ENCODE peak calls at places on chromosomes 12 and 14, in five cellular contexts. W, S, U, X and R are unnamed samples.
A peak's percentile ranks its signal among the peaks of the same experiment; 100 is the strongest.

GRCh38 chr14:104970231-104971068 is 7.7 kb downstream of the AHNAK2 start:
- DNase-seq in X (peak; percentile 64), W (peak; percentile 39), U (peak; percentile 40), S (peak; percentile 78), R (peak; percentile 94)

GRCh38 chr12:51472984-51473383 is 48.4 kb downstream of the SLC4A8 start:
- DNase-seq in W (no peak), S (no peak), U (no peak), X (no peak), R (no peak)

GRCh38 chr12:122190842-122191668 is 8.1 kb downstream of the LRRC43 start:
- DNase-seq in S (peak; percentile 93), X (peak; percentile 84), W (no peak), U (peak; percentile 83), R (no peak)

GRCh38 chr12:120820885-120821510 is 83.2 kb downstream of the SPPL3 start:
- DNase-seq in X (no peak), W (no peak), S (no peak), U (no peak), R (no peak)

GRCh38 chr14:94974422-94974821 is 182.9 kb downstream of the DICER1 start:
- DNase-seq in W (no peak), U (no peak), S (no peak), X (no peak), R (no peak)

GRCh38 chr12:131723532-131723931 is 12.6 kb downstream of the SFSWAP start:
- DNase-seq in U (no peak), W (no peak), X (no peak), S (no peak), R (no peak)

GRCh38 chr12:103529306-103529705 is 33.5 kb upstream of the C12orf42 start:
- DNase-seq in W (no peak), X (no peak), S (no peak), U (no peak), R (no peak)

GRCh38 chr12:106051853-106052531 is 86.8 kb downstream of the NUAK1 start:
- DNase-seq in X (no peak), W (no peak), U (no peak), S (no peak), R (no peak)

GRCh38 chr12:71958056-71958455 is 19.4 kb downstream of the TPH2 start:
- DNase-seq in X (no peak), W (no peak), U (no peak), S (no peak), R (no peak)

GRCh38 chr12:1994429-1995143 is 9.7 kb downstream of the DCP1B start:
- DNase-seq in S (no peak), X (no peak), U (no peak), W (no peak), R (no peak)

GRCh38 chr14:96461950-96462798 is 40.0 kb upstream of the PAPOLA start:
- DNase-seq in U (no peak), S (no peak), W (no peak), X (peak; percentile 37), R (no peak)

GRCh38 chr12:104604070-104604994 is 147.6 kb downstream of the CHST11 start:
- DNase-seq in S (peak; percentile 95), X (peak; percentile 47), U (peak; percentile 49), W (peak; percentile 69), R (peak; percentile 85)

GRCh38 chr14:61730756-61731373 is 31.4 kb upstream of the SNAPC1 start:
- DNase-seq in X (no peak), W (no peak), S (no peak), U (no peak), R (no peak)

GRCh38 chr12:111759276-111759675 is 7.5 kb upstream of the ALDH2 start:
- DNase-seq in X (no peak), S (no peak), W (no peak), U (no peak), R (no peak)

GRCh38 chr14:23951590-23952143 is 1.9 kb upstream of the DHRS4 start:
- DNase-seq in X (no peak), U (no peak), S (no peak), W (peak; percentile 48), R (no peak)

GRCh38 chr12:46174061-46174662 is 94.7 kb downstream of the SLC38A1 start:
- DNase-seq in W (no peak), X (no peak), S (no peak), U (no peak), R (no peak)

GRCh38 chr12:1313906-1314305 is 280.5 kb downstream of the FBXL14 start:
- DNase-seq in U (no peak), S (no peak), W (no peak), X (no peak), R (no peak)

GRCh38 chr14:93113678-93114067 is 2.1 kb downstream of the ITPK1 start:
- DNase-seq in X (no peak), S (no peak), U (no peak), W (no peak), R (no peak)

GRCh38 chr12:11624126-11624525 is 25.3 kb upstream of the ETV6 start:
- DNase-seq in W (no peak), X (no peak), S (no peak), U (no peak), R (no peak)

GRCh38 chr14:103123128-103123633 is at the start of gene TNFAIP2:
- DNase-seq in S (no peak), X (peak; percentile 55), U (no peak), W (peak; percentile 50), R (no peak)

GRCh38 chr12:131552167-131552863 is 158.6 kb upstream of the SFSWAP start:
- DNase-seq in X (no peak), U (no peak), S (no peak), W (no peak), R (no peak)

GRCh38 chr12:116628989-116629388 is 69.8 kb downstream of the MAP1LC3B2 start:
- DNase-seq in U (no peak), X (no peak), S (no peak), W (no peak), R (no peak)

GRCh38 chr12:48940181-48940580 is 14.9 kb upstream of the FKBP11 start:
- DNase-seq in S (no peak), U (no peak), X (no peak), W (no peak), R (no peak)

GRCh38 chr12:96861656-96862055 is 45.4 kb upstream of the NEDD1 start:
- DNase-seq in W (no peak), S (no peak), U (no peak), X (no peak), R (no peak)

GRCh38 chr14:63157195-63157594 is 47.0 kb upstream of the RHOJ start:
- DNase-seq in X (no peak), U (no peak), S (no peak), W (no peak), R (no peak)

GRCh38 chr12:91722072-91722471 is 423.6 kb downstream of the BTG1 start:
- DNase-seq in U (no peak), S (no peak), X (no peak), W (no peak), R (no peak)

GRCh38 chr14:71113376-71113775 is 206.1 kb downstream of the PCNX1 start:
- DNase-seq in W (no peak), S (no peak), U (no peak), X (no peak), R (no peak)

GRCh38 chr14:73227812-73228781 is 9.2 kb upstream of the PAPLN start:
- DNase-seq in U (no peak), W (peak; percentile 80), X (peak; percentile 38), S (peak; percentile 92), R (no peak)

GRCh38 chr14:85549697-85550096 is 19.8 kb downstream of the FLRT2 start:
- DNase-seq in X (no peak), S (no peak), U (no peak), W (no peak), R (no peak)

GRCh38 chr14:64502476-64503183 is 1.0 kb downstream of the ZBTB25 start:
- DNase-seq in S (no peak), U (peak; percentile 43), W (no peak), X (peak; percentile 36), R (no peak)

GRCh38 chr12:129186952-129187351 is 333.7 kb downstream of the GLT1D1 start:
- DNase-seq in W (no peak), S (peak; percentile 6), U (no peak), X (no peak), R (no peak)

DNA sequence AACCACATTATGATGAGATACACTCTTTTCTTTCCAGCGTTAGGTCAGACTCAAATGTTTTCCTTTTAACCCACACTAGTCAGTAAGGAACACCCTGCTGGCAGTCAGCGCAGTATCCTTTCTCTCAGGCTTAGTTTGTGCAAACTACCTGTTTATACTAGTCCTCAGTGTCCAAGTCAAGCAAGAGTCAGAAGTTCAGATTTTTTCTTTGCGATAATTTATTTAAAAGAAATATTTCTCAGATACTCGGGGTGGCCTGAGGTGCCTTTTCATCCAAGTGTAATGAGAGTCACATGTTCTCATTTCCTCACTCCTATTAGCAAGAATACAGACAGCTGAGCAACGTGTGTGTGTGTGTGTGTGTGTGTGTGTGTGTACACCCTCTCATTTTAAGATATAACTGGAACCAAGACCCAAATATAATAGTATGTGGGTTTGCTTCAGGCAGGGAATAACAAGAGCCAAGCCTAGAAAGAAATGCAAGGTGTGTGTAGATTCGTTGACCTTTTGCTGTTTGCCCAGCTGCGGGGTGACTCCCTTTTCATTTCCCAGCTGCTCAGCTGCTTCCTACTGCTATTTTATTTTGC is 182.7 kb downstream of the KICS2 start:
- DNase-seq in S (no peak), W (no peak), X (peak; percentile 61), U (peak; percentile 64), R (no peak)
- H3K27ac ChIP-seq in S (no peak overlapping the region), W (no peak overlapping the region), X (peak overlapping the region; percentile 66), U (peak overlapping the region; percentile 70), R (no peak overlapping the region)

GRCh38 chr14:32512348-32512747 is 183.2 kb downstream of the AKAP6 start:
- DNase-seq in S (no peak), U (no peak), X (no peak), W (no peak), R (no peak)

GRCh38 chr14:32507029-32507984 is 178.2 kb downstream of the AKAP6 start:
- DNase-seq in X (no peak), S (peak; percentile 7), U (no peak), W (no peak), R (no peak)

GRCh38 chr14:32510815-32511214 is 181.7 kb downstream of the AKAP6 start:
- DNase-seq in U (no peak), W (no peak), X (no peak), S (no peak), R (no peak)

GRCh38 chr14:32508281-32508680 is 179.2 kb downstream of the AKAP6 start:
- DNase-seq in U (no peak), S (no peak), X (no peak), W (no peak), R (no peak)

GRCh38 chr14:32509632-32510187 is 180.6 kb downstream of the AKAP6 start:
- DNase-seq in W (peak; percentile 31), U (peak; percentile 30), X (peak; percentile 19), S (peak; percentile 15), R (peak; percentile 70)
- TF ChIP-seq EP300 in W (no peak), U (peak; percentile 77), X (peak; percentile 79), S (peak; percentile 76), R (peak; percentile 80)

DNA sequence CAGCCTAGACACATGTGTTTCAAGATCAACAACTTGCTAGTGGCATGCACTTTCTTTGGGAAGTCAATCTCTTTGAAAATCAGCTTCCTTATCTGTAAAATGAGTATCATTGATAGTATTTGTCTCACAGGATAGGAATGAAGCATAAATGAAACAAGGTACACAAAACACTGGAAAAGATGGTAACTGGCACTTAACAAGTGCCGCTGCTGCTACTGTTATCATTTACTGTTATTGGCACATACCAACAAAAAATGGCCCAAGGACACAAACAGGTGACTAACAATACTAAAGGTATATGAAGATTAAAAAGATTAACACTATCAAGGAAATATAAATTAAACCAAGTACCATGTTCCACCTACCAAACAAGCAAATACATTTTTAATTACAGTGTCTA is 20.9 kb downstream of the HNRNPC start:
- DNase-seq in U (no peak), X (no peak), W (no peak), S (no peak), R (no peak)
- TF ChIP-seq POLR2A in U (no peak), X (no peak), W (no peak), S (no peak), R (no peak)

GRCh38 chr14:99806841-99807240 is 13.6 kb downstream of the EML1 start:
- DNase-seq in U (no peak), S (no peak), X (no peak), W (no peak), R (no peak)
- H3K27ac ChIP-seq in U (peak overlapping the region; percentile 31), S (no peak overlapping the region), X (no peak overlapping the region), W (no peak overlapping the region), R (no peak overlapping the region)